ENCODE peak calls at places on chromosome 18, in ten cellular contexts. D is fibroblast of mammary gland; B is kidney; Q is CD4-positive, CD25-positive, alpha-beta regulatory T cell; W is NCI-H1930; G is foreskin melanocyte; U is NCI-H2081; L is stimulated activated CD4-positive, alpha-beta T cell treated with anti-CD3 and anti-CD28 coated beads, Interleukin-12 subunit alpha, Interleukin-12 subunit beta, amount 100 ng/mL, for 4 hours; F is activated T-cell treated with anti-CD3 and anti-CD28 coated beads, Interleukin-2, amount 50 U/mL, for 72 hours; Y is ACHN. N is an unnamed sample.

GRCh38 chr18:21805771-21806366 is 65.3 kb downstream of the MIB1 start:
- DNase-seq in D (peak), B (no peak), Q (no peak), W (no peak), G (no peak), U (no peak), L (no peak), F (no peak), Y (no peak), N (no peak)

GRCh38 chr18:7617738-7618422 is 50.8 kb downstream of the PTPRM start:
- DNase-seq in D (peak), B (no peak), Q (no peak), W (no peak), G (no peak), U (no peak), L (no peak), F (no peak), Y (peak), N (no peak)

GRCh38 chr18:58202406-58202730 is 158.3 kb downstream of the NEDD4L start:
- DNase-seq in D (no peak), B (peak), Q (no peak), W (peak), G (no peak), U (no peak), L (no peak), F (no peak), Y (peak), N (no peak)

GRCh38 chr18:74315464-74316256 is at the start of gene C18orf63:
- DNase-seq in D (no peak), B (peak), Q (no peak), W (no peak), G (no peak), U (no peak), L (no peak), F (no peak), Y (no peak), N (no peak)

GRCh38 chr18:75167759-75168211 is 41.2 kb downstream of the PTGR3 start:
- DNase-seq in D (no peak), B (no peak), Q (no peak), W (no peak), G (no peak), U (peak), L (no peak), F (no peak), Y (no peak), N (peak)

GRCh38 chr18:55301196-55301540 is 286.8 kb downstream of the TCF4 start:
- DNase-seq in D (peak), B (no peak), Q (no peak), W (no peak), G (no peak), U (no peak), L (no peak), F (no peak), Y (no peak), N (no peak)

GRCh38 chr18:40555914-40556313 is 1399.1 kb upstream of the PIK3C3 start:
- DNase-seq in D (no peak), B (no peak), Q (no peak), W (no peak), G (no peak), U (no peak), L (no peak), F (no peak), Y (no peak), N (no peak)

GRCh38 chr18:76209597-76209996 is 285.4 kb downstream of the ZNF516 start:
- DNase-seq in D (peak), B (no peak), Q (no peak), W (no peak), G (no peak), U (peak), L (no peak), F (peak), Y (no peak), N (no peak)

GRCh38 chr18:69998523-69998987 is 50.9 kb upstream of the CD226 start:
- DNase-seq in D (no peak), B (no peak), Q (no peak), W (no peak), G (no peak), U (no peak), L (no peak), F (no peak), Y (no peak), N (no peak)

GRCh38 chr18:48871391-48872166 is 79.2 kb downstream of the SMAD7 start:
- DNase-seq in D (no peak), B (peak), Q (no peak), W (no peak), G (no peak), U (no peak), L (no peak), F (no peak), Y (no peak), N (no peak)

GRCh38 chr18:48419268-48420022 is 10.3 kb upstream of the ZBTB7C start:
- DNase-seq in D (no peak), B (no peak), Q (no peak), W (no peak), G (no peak), U (no peak), L (no peak), F (no peak), Y (no peak), N (no peak)

GRCh38 chr18:28350821-28351220 is 173.9 kb upstream of the CDH2 start:
- DNase-seq in D (no peak), B (no peak), Q (no peak), W (no peak), G (no peak), U (no peak), L (no peak), F (no peak), Y (no peak), N (no peak)

GRCh38 chr18:59516356-59517155 is 157.5 kb upstream of the LMAN1 start:
- DNase-seq in D (peak), B (no peak), Q (no peak), W (no peak), G (peak), U (no peak), L (no peak), F (no peak), Y (peak), N (peak)

GRCh38 chr18:29123706-29124530 is 947.0 kb upstream of the CDH2 start:
- DNase-seq in D (peak), B (no peak), Q (no peak), W (no peak), G (no peak), U (peak), L (no peak), F (no peak), Y (peak), N (no peak)

GRCh38 chr18:67463829-67464228 is 52.7 kb downstream of the DSEL start:
- DNase-seq in D (peak), B (no peak), Q (no peak), W (no peak), G (no peak), U (peak), L (no peak), F (no peak), Y (peak), N (no peak)

GRCh38 chr18:10010611-10011015 is 96.8 kb downstream of the VAPA start:
- DNase-seq in D (peak), B (peak), Q (no peak), W (no peak), G (no peak), U (no peak), L (no peak), F (no peak), Y (peak), N (peak)

GRCh38 chr18:22285299-22286140 is 116.1 kb downstream of the GATA6 start:
- DNase-seq in D (no peak), B (no peak), Q (no peak), W (no peak), G (no peak), U (no peak), L (no peak), F (no peak), Y (no peak), N (no peak)

GRCh38 chr18:66048404-66048803 is 297.6 kb downstream of the CDH7 start:
- DNase-seq in D (no peak), B (no peak), Q (no peak), W (no peak), G (no peak), U (no peak), L (no peak), F (no peak), Y (no peak), N (no peak)

GRCh38 chr18:31513189-31513907 is 15.4 kb downstream of the DSG2 start:
- DNase-seq in D (peak), B (no peak), Q (no peak), W (no peak), G (peak), U (no peak), L (no peak), F (no peak), Y (peak), N (no peak)

GRCh38 chr18:75407468-75408437 is 19.8 kb downstream of the SMIM21 start:
- DNase-seq in D (peak), B (no peak), Q (no peak), W (peak), G (no peak), U (no peak), L (no peak), F (no peak), Y (peak), N (no peak)

GRCh38 chr18:36493349-36494281 is 196.1 kb downstream of the FHOD3 start:
- DNase-seq in D (peak), B (no peak), Q (no peak), W (no peak), G (no peak), U (no peak), L (no peak), F (no peak), Y (no peak), N (peak)

GRCh38 chr18:40124107-40124506 is 1830.9 kb upstream of the PIK3C3 start:
- DNase-seq in D (peak), B (no peak), Q (no peak), W (no peak), G (no peak), U (no peak), L (no peak), F (no peak), Y (peak), N (no peak)

GRCh38 chr18:23573948-23574431 is 12.3 kb downstream of the NPC1 start:
- DNase-seq in D (peak), B (no peak), Q (peak), W (no peak), G (peak), U (no peak), L (peak), F (peak), Y (peak), N (no peak)

GRCh38 chr18:2846241-2846637 is 567 bp upstream of the EMILIN2 start:
- DNase-seq in D (peak), B (no peak), Q (peak), W (no peak), G (no peak), U (no peak), L (no peak), F (peak), Y (no peak), N (no peak)

GRCh38 chr18:22921762-22922161 is 11.4 kb upstream of the RBBP8 start:
- DNase-seq in D (no peak), B (no peak), Q (no peak), W (no peak), G (no peak), U (peak), L (no peak), F (no peak), Y (no peak), N (no peak)

GRCh38 chr18:75130591-75131274 is 78.2 kb downstream of the PTGR3 start:
- DNase-seq in D (peak), B (no peak), Q (no peak), W (no peak), G (no peak), U (no peak), L (no peak), F (no peak), Y (no peak), N (peak)

GRCh38 chr18:6221602-6222014 is 193.1 kb downstream of the L3MBTL4 start:
- DNase-seq in D (no peak), B (no peak), Q (no peak), W (no peak), G (no peak), U (no peak), L (no peak), F (no peak), Y (no peak), N (no peak)

GRCh38 chr18:13579874-13580273 is 146.5 kb downstream of the FAM210A start:
- DNase-seq in D (no peak), B (no peak), Q (peak), W (no peak), G (no peak), U (no peak), L (no peak), F (no peak), Y (no peak), N (peak)

GRCh38 chr18:61995547-61996062 is 102.8 kb upstream of the RNF152 start:
- DNase-seq in D (no peak), B (no peak), Q (no peak), W (no peak), G (no peak), U (no peak), L (no peak), F (no peak), Y (no peak), N (no peak)

GRCh38 chr18:35085450-35086032 is 44.3 kb downstream of the MAPRE2 start:
- DNase-seq in D (no peak), B (no peak), Q (no peak), W (no peak), G (no peak), U (no peak), L (no peak), F (no peak), Y (no peak), N (no peak)

GRCh38 chr18:32018331-32019250 is at the start of gene RNF125:
- DNase-seq in D (peak), B (peak), Q (peak), W (peak), G (peak), U (peak), L (peak), F (peak), Y (peak), N (peak)

GRCh38 chr18:37304012-37304680 is 261.5 kb downstream of the CELF4 start:
- DNase-seq in D (no peak), B (no peak), Q (no peak), W (no peak), G (no peak), U (no peak), L (no peak), F (no peak), Y (no peak), N (no peak)

GRCh38 chr18:39188278-39188677 is 1622.7 kb upstream of the CELF4 start:
- DNase-seq in D (no peak), B (no peak), Q (no peak), W (no peak), G (no peak), U (peak), L (no peak), F (no peak), Y (no peak), N (no peak)

GRCh38 chr18:1304392-1304992 is 399.8 kb downstream of the ADCYAP1 start:
- DNase-seq in D (no peak), B (no peak), Q (no peak), W (no peak), G (no peak), U (no peak), L (no peak), F (no peak), Y (no peak), N (no peak)

GRCh38 chr18:58847383-58848071 is 17.1 kb upstream of the ZNF532 start:
- DNase-seq in D (no peak), B (no peak), Q (no peak), W (no peak), G (no peak), U (no peak), L (no peak), F (peak), Y (no peak), N (no peak)

GRCh38 chr18:58135170-58135569 is 91.1 kb downstream of the NEDD4L start:
- DNase-seq in D (peak), B (no peak), Q (no peak), W (no peak), G (peak), U (no peak), L (no peak), F (peak), Y (peak), N (no peak)

GRCh38 chr18:76451475-76452331 is 43.3 kb downstream of the ZNF516 start:
- DNase-seq in D (peak), B (no peak), Q (no peak), W (no peak), G (peak), U (peak), L (no peak), F (no peak), Y (no peak), N (peak)

GRCh38 chr18:74613390-74613789 is 15.7 kb downstream of the ZNF407 start:
- DNase-seq in D (no peak), B (no peak), Q (no peak), W (no peak), G (no peak), U (peak), L (no peak), F (no peak), Y (no peak), N (no peak)